ENCODE peak calls at places on chromosomes 2 and 18, in eight cellular contexts. One of them, this sample, is unnamed.

GRCh38 chr18:79208882-79209281 is 139.7 kb downstream of the ATP9B start:
- DNase-seq in omental fat pad: no peak
- DNase-seq in prostate gland: no peak
- DNase-seq in fibroblast of pulmonary artery: no peak
- DNase-seq in uterus: no peak
- DNase-seq in AG04450: no peak
- DNase-seq in PC-9: no peak
- DNase-seq in B cell: no peak
- DNase-seq in this sample: no peak

GRCh38 chr2:145066151-145066661 is 546.3 kb upstream of the ZEB2 start:
- DNase-seq in prostate gland: no peak
- DNase-seq in omental fat pad: no peak
- DNase-seq in AG04450: no peak
- DNase-seq in uterus: no peak
- DNase-seq in B cell: no peak
- DNase-seq in fibroblast of pulmonary artery: peak; percentile 48
- DNase-seq in PC-9: no peak
- DNase-seq in this sample: no peak

GRCh38 chr2:207252979-207253640 is 87.4 kb upstream of the KLF7 start:
- DNase-seq in omental fat pad: no peak
- DNase-seq in uterus: no peak
- DNase-seq in prostate gland: no peak
- DNase-seq in fibroblast of pulmonary artery: no peak
- DNase-seq in PC-9: no peak
- DNase-seq in AG04450: no peak
- DNase-seq in B cell: no peak
- DNase-seq in this sample: no peak

GRCh38 chr2:152766908-152767307 is 48.5 kb downstream of the ARL6IP6 start:
- DNase-seq in uterus: no peak
- DNase-seq in AG04450: peak; percentile 29
- DNase-seq in prostate gland: no peak
- DNase-seq in fibroblast of pulmonary artery: peak; percentile 79
- DNase-seq in omental fat pad: no peak
- DNase-seq in PC-9: no peak
- DNase-seq in B cell: no peak
- DNase-seq in this sample: no peak

GRCh38 chr2:192126426-192126825 is 68.3 kb downstream of the TMEFF2 start:
- DNase-seq in AG04450: no peak
- DNase-seq in B cell: no peak
- DNase-seq in fibroblast of pulmonary artery: no peak
- DNase-seq in PC-9: no peak
- DNase-seq in prostate gland: no peak
- DNase-seq in omental fat pad: no peak
- DNase-seq in uterus: no peak
- DNase-seq in this sample: no peak

GRCh38 chr2:72572501-72572900 is 253.3 kb downstream of the EXOC6B start:
- DNase-seq in uterus: no peak
- DNase-seq in fibroblast of pulmonary artery: peak; percentile 83
- DNase-seq in prostate gland: no peak
- DNase-seq in B cell: no peak
- DNase-seq in PC-9: no peak
- DNase-seq in omental fat pad: no peak
- DNase-seq in AG04450: no peak
- DNase-seq in this sample: no peak

GRCh38 chr18:10201655-10202054 is 252.8 kb upstream of the APCDD1 start:
- DNase-seq in omental fat pad: no peak
- DNase-seq in PC-9: no peak
- DNase-seq in prostate gland: no peak
- DNase-seq in AG04450: no peak
- DNase-seq in uterus: no peak
- DNase-seq in fibroblast of pulmonary artery: no peak
- DNase-seq in B cell: no peak
- DNase-seq in this sample: no peak

GRCh38 chr2:117859532-117859911 is 45.0 kb downstream of the DDX18 start:
- DNase-seq in AG04450: no peak
- DNase-seq in B cell: no peak
- DNase-seq in fibroblast of pulmonary artery: no peak
- DNase-seq in PC-9: no peak
- DNase-seq in uterus: no peak
- DNase-seq in omental fat pad: no peak
- DNase-seq in prostate gland: no peak
- DNase-seq in this sample: no peak

GRCh38 chr2:223554923-223555322 is 47.2 kb downstream of the SCG2 start:
- DNase-seq in AG04450: no peak
- DNase-seq in omental fat pad: no peak
- DNase-seq in prostate gland: no peak
- DNase-seq in PC-9: no peak
- DNase-seq in B cell: no peak
- DNase-seq in uterus: no peak
- DNase-seq in fibroblast of pulmonary artery: no peak
- DNase-seq in this sample: no peak

GRCh38 chr2:126797622-126798275 is 100.9 kb upstream of the TEX51 start:
- DNase-seq in uterus: no peak
- DNase-seq in omental fat pad: no peak
- DNase-seq in prostate gland: no peak
- DNase-seq in fibroblast of pulmonary artery: no peak
- DNase-seq in B cell: no peak
- DNase-seq in PC-9: no peak
- DNase-seq in AG04450: no peak
- DNase-seq in this sample: no peak

GRCh38 chr2:203763425-203764272 is 57.2 kb downstream of the CD28 start:
- DNase-seq in prostate gland: no peak
- DNase-seq in omental fat pad: no peak
- DNase-seq in AG04450: no peak
- DNase-seq in uterus: no peak
- DNase-seq in PC-9: no peak
- DNase-seq in B cell: no peak
- DNase-seq in fibroblast of pulmonary artery: no peak
- DNase-seq in this sample: no peak

GRCh38 chr18:41936471-41937134 is 18.4 kb upstream of the PIK3C3 start:
- DNase-seq in uterus: no peak
- DNase-seq in prostate gland: no peak
- DNase-seq in fibroblast of pulmonary artery: no peak
- DNase-seq in B cell: no peak
- DNase-seq in AG04450: no peak
- DNase-seq in PC-9: no peak
- DNase-seq in omental fat pad: no peak
- DNase-seq in this sample: no peak

GRCh38 chr18:4260107-4260506 is 195.0 kb downstream of the DLGAP1 start:
- DNase-seq in omental fat pad: no peak
- DNase-seq in fibroblast of pulmonary artery: no peak
- DNase-seq in uterus: no peak
- DNase-seq in PC-9: no peak
- DNase-seq in AG04450: no peak
- DNase-seq in B cell: no peak
- DNase-seq in prostate gland: no peak
- DNase-seq in this sample: no peak

GRCh38 chr18:79552140-79552631 is 127.4 kb upstream of the CTDP1 start:
- DNase-seq in prostate gland: no peak
- DNase-seq in uterus: no peak
- DNase-seq in PC-9: no peak
- DNase-seq in B cell: no peak
- DNase-seq in AG04450: no peak
- DNase-seq in fibroblast of pulmonary artery: no peak
- DNase-seq in omental fat pad: no peak
- DNase-seq in this sample: no peak

GRCh38 chr2:72115361-72116080 is 32.1 kb downstream of the CYP26B1 start:
- DNase-seq in PC-9: peak; percentile 99
- DNase-seq in omental fat pad: peak; percentile 51
- DNase-seq in AG04450: peak; percentile 27
- DNase-seq in prostate gland: peak; percentile 87
- DNase-seq in fibroblast of pulmonary artery: peak; percentile 69
- DNase-seq in B cell: no peak
- DNase-seq in uterus: no peak
- DNase-seq in this sample: peak; percentile 96

GRCh38 chr2:96546321-96546720 is 9.8 kb downstream of the ARID5A start:
- DNase-seq in fibroblast of pulmonary artery: no peak
- DNase-seq in prostate gland: no peak
- DNase-seq in AG04450: no peak
- DNase-seq in omental fat pad: no peak
- DNase-seq in B cell: no peak
- DNase-seq in uterus: no peak
- DNase-seq in PC-9: no peak
- DNase-seq in this sample: no peak

GRCh38 chr2:238123218-238123971 is 15.1 kb upstream of the KLHL30 start:
- DNase-seq in fibroblast of pulmonary artery: no peak
- DNase-seq in uterus: no peak
- DNase-seq in PC-9: no peak
- DNase-seq in omental fat pad: no peak
- DNase-seq in AG04450: no peak
- DNase-seq in prostate gland: no peak
- DNase-seq in B cell: no peak
- DNase-seq in this sample: no peak

GRCh38 chr2:197873293-197873701 is 68.9 kb downstream of the PLCL1 start:
- DNase-seq in omental fat pad: no peak
- DNase-seq in B cell: no peak
- DNase-seq in uterus: no peak
- DNase-seq in PC-9: no peak
- DNase-seq in fibroblast of pulmonary artery: peak; percentile 35
- DNase-seq in AG04450: peak; percentile 32
- DNase-seq in prostate gland: no peak
- DNase-seq in this sample: no peak

GRCh38 chr2:127067620-127068350 is 39.2 kb downstream of the BIN1 start:
- DNase-seq in prostate gland: peak; percentile 61
- DNase-seq in B cell: peak; percentile 77
- DNase-seq in fibroblast of pulmonary artery: peak; percentile 69
- DNase-seq in PC-9: peak; percentile 76
- DNase-seq in omental fat pad: peak; percentile 68
- DNase-seq in uterus: peak; percentile 80
- DNase-seq in AG04450: peak; percentile 15
- DNase-seq in this sample: peak; percentile 72

GRCh38 chr2:68255736-68256450 is 3.6 kb upstream of the PPP3R1 start:
- DNase-seq in PC-9: peak; percentile 45
- DNase-seq in fibroblast of pulmonary artery: peak; percentile 67
- DNase-seq in AG04450: no peak
- DNase-seq in omental fat pad: no peak
- DNase-seq in uterus: no peak
- DNase-seq in prostate gland: no peak
- DNase-seq in B cell: no peak
- DNase-seq in this sample: no peak

GRCh38 chr2:239033801-239034560 is 186.1 kb downstream of the TWIST2 start:
- DNase-seq in PC-9: no peak
- DNase-seq in uterus: no peak
- DNase-seq in omental fat pad: no peak
- DNase-seq in AG04450: no peak
- DNase-seq in fibroblast of pulmonary artery: no peak
- DNase-seq in prostate gland: no peak
- DNase-seq in B cell: no peak
- DNase-seq in this sample: no peak

GRCh38 chr18:49227456-49227855 is 233.0 kb downstream of the DYM start:
- DNase-seq in uterus: no peak
- DNase-seq in omental fat pad: no peak
- DNase-seq in fibroblast of pulmonary artery: no peak
- DNase-seq in AG04450: no peak
- DNase-seq in B cell: no peak
- DNase-seq in PC-9: no peak
- DNase-seq in prostate gland: no peak
- DNase-seq in this sample: no peak

GRCh38 chr2:164605295-164605694 is 16.0 kb downstream of the GRB14 start:
- DNase-seq in uterus: no peak
- DNase-seq in B cell: no peak
- DNase-seq in prostate gland: no peak
- DNase-seq in omental fat pad: no peak
- DNase-seq in PC-9: no peak
- DNase-seq in fibroblast of pulmonary artery: no peak
- DNase-seq in AG04450: no peak
- DNase-seq in this sample: no peak

GRCh38 chr2:168913171-168913484 is 12.0 kb downstream of the G6PC2 start:
- DNase-seq in uterus: no peak
- DNase-seq in B cell: no peak
- DNase-seq in omental fat pad: no peak
- DNase-seq in AG04450: no peak
- DNase-seq in PC-9: no peak
- DNase-seq in fibroblast of pulmonary artery: no peak
- DNase-seq in prostate gland: no peak
- DNase-seq in this sample: no peak

DNA sequence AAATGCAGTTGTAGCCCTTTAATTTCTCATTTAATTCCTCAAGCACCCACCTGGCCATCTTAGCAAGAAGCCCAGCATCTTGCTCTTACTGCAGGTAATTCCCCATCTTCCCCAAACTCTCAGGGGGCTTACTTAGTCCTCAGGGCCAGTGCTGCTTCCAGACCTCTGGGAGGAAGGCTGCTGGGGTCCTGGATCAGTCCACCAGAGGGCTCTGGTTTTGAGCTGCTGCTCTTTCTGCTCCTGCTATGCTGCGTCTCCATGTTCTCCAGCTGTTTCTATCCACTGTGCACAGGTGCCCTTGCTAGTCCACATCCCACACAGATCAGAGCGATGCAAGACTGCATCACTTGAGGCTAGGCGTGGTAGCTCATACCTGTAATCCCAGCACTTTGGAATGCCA is 34.5 kb upstream of the TMEM87B start:
- DNase-seq in fibroblast of pulmonary artery: no peak
- DNase-seq in B cell: no peak
- DNase-seq in PC-9: no peak
- DNase-seq in prostate gland: no peak
- DNase-seq in AG04450: no peak
- DNase-seq in uterus: no peak
- DNase-seq in omental fat pad: no peak
- DNase-seq in this sample: no peak
- TF ChIP-seq CTCF in fibroblast of pulmonary artery: peak; percentile 18
- TF ChIP-seq CTCF in B cell: no peak
- TF ChIP-seq CTCF in PC-9: peak; percentile 23
- TF ChIP-seq CTCF in prostate gland: no peak
- TF ChIP-seq CTCF in AG04450: peak; percentile 33
- TF ChIP-seq CTCF in uterus: no peak
- TF ChIP-seq CTCF in omental fat pad: no peak
- TF ChIP-seq CTCF in this sample: peak; percentile 20

GRCh38 chr2:75290600-75291140 is 91.3 kb upstream of the TACR1 start:
- DNase-seq in omental fat pad: no peak
- DNase-seq in AG04450: no peak
- DNase-seq in B cell: no peak
- DNase-seq in fibroblast of pulmonary artery: peak; percentile 50
- DNase-seq in prostate gland: no peak
- DNase-seq in PC-9: no peak
- DNase-seq in uterus: no peak
- DNase-seq in this sample: no peak
- TF ChIP-seq CTCF in omental fat pad: no peak
- TF ChIP-seq CTCF in AG04450: peak; percentile 74
- TF ChIP-seq CTCF in B cell: no peak
- TF ChIP-seq CTCF in fibroblast of pulmonary artery: peak; percentile 63
- TF ChIP-seq CTCF in prostate gland: no peak
- TF ChIP-seq CTCF in PC-9: peak; percentile 28
- TF ChIP-seq CTCF in uterus: no peak
- TF ChIP-seq CTCF in this sample: no peak

GRCh38 chr2:40037303-40037702 is 258.2 kb upstream of the THUMPD2 start:
- DNase-seq in omental fat pad: no peak
- DNase-seq in fibroblast of pulmonary artery: no peak
- DNase-seq in AG04450: no peak
- DNase-seq in prostate gland: no peak
- DNase-seq in B cell: no peak
- DNase-seq in PC-9: no peak
- DNase-seq in uterus: no peak
- DNase-seq in this sample: no peak
- TF ChIP-seq CTCF in omental fat pad: no peak
- TF ChIP-seq CTCF in fibroblast of pulmonary artery: no peak
- TF ChIP-seq CTCF in AG04450: no peak
- TF ChIP-seq CTCF in prostate gland: no peak
- TF ChIP-seq CTCF in B cell: no peak
- TF ChIP-seq CTCF in PC-9: no peak
- TF ChIP-seq CTCF in uterus: no peak
- TF ChIP-seq CTCF in this sample: no peak

GRCh38 chr2:218074031-218074430 is 5.0 kb downstream of the RUFY4 start:
- DNase-seq in prostate gland: no peak
- DNase-seq in B cell: no peak
- DNase-seq in fibroblast of pulmonary artery: peak; percentile 8
- DNase-seq in uterus: no peak
- DNase-seq in omental fat pad: no peak
- DNase-seq in AG04450: no peak
- DNase-seq in PC-9: peak; percentile 60
- DNase-seq in this sample: peak; percentile 65
- TF ChIP-seq CTCF in prostate gland: no peak
- TF ChIP-seq CTCF in B cell: peak; percentile 18
- TF ChIP-seq CTCF in fibroblast of pulmonary artery: peak; percentile 53
- TF ChIP-seq CTCF in uterus: no peak
- TF ChIP-seq CTCF in omental fat pad: no peak
- TF ChIP-seq CTCF in AG04450: peak; percentile 65
- TF ChIP-seq CTCF in PC-9: peak; percentile 60
- TF ChIP-seq CTCF in this sample: peak; percentile 36